ENCODE peak calls at places on chromosomes 2 and 18, in eight cellular contexts. T is AG09309; X is H7; B is left ventricle myocardium inferior; F is CD4-positive, CD25-positive, alpha-beta regulatory T cell; K is astrocyte of the spinal cord; J is mammary epithelial cell; Z is BE2C. O is an unnamed sample.
A peak's percentile ranks its signal among the peaks of the same experiment; 100 is the strongest.

GRCh38 chr2:112623913-112624777 is 21.6 kb upstream of the SLC20A1 start:
- DNase-seq in T (peak; percentile 43), X (no peak), B (peak; percentile 29), F (peak; percentile 35), K (peak; percentile 75), J (peak; percentile 99), Z (no peak), O (no peak)

GRCh38 chr2:99545066-99545465 is 55.2 kb upstream of the REV1 start:
- DNase-seq in T (no peak), X (no peak), B (no peak), F (no peak), K (peak; percentile 27), J (no peak), Z (no peak), O (no peak)

GRCh38 chr2:227477291-227477690 is 5.3 kb downstream of the AGFG1 start:
- DNase-seq in T (no peak), X (no peak), B (no peak), F (no peak), K (no peak), J (no peak), Z (no peak), O (no peak)

GRCh38 chr2:106020821-106021316 is 173.2 kb downstream of the UXS1 start:
- DNase-seq in T (no peak), X (no peak), B (peak; percentile 22), F (no peak), K (peak; percentile 27), J (no peak), Z (no peak), O (no peak)

GRCh38 chr2:109702250-109702985 is 88.3 kb downstream of the SOWAHC start:
- DNase-seq in T (peak; percentile 56), X (no peak), B (no peak), F (no peak), K (peak; percentile 58), J (peak; percentile 96), Z (no peak), O (no peak)

GRCh38 chr18:30280861-30281470 is 761.6 kb downstream of the DSC3 start:
- DNase-seq in T (peak; percentile 29), X (no peak), B (no peak), F (no peak), K (peak; percentile 69), J (peak; percentile 53), Z (peak; percentile 15), O (no peak)

GRCh38 chr2:5725794-5726463 is 33.7 kb downstream of the SOX11 start:
- DNase-seq in T (no peak), X (peak; percentile 85), B (no peak), F (no peak), K (peak; percentile 55), J (no peak), Z (no peak), O (no peak)

GRCh38 chr2:120704696-120705095 is 31.0 kb upstream of the GLI2 start:
- DNase-seq in T (no peak), X (peak; percentile 43), B (no peak), F (no peak), K (no peak), J (no peak), Z (no peak), O (no peak)

GRCh38 chr18:73756256-73757091 is 391.2 kb downstream of the FBXO15 start:
- DNase-seq in T (no peak), X (no peak), B (no peak), F (no peak), K (peak; percentile 68), J (no peak), Z (no peak), O (no peak)

GRCh38 chr2:3464401-3465005 is 54.8 kb downstream of the ADI1 start:
- DNase-seq in T (no peak), X (no peak), B (no peak), F (no peak), K (no peak), J (no peak), Z (peak; percentile 5), O (no peak)

GRCh38 chr18:12478269-12479057 is 70.7 kb downstream of the PRELID3A start:
- DNase-seq in T (no peak), X (no peak), B (no peak), F (no peak), K (no peak), J (no peak), Z (peak; percentile 6), O (no peak)

GRCh38 chr2:68318686-68319396 is 908 bp downstream of the CNRIP1 start:
- DNase-seq in T (no peak), X (peak; percentile 53), B (peak; percentile 38), F (no peak), K (peak; percentile 10), J (peak; percentile 3), Z (peak; percentile 14), O (no peak)

GRCh38 chr2:128433911-128434550 is 115.4 kb upstream of the HS6ST1 start:
- DNase-seq in T (no peak), X (no peak), B (no peak), F (no peak), K (no peak), J (no peak), Z (no peak), O (no peak)

GRCh38 chr2:43309935-43310334 is 83.5 kb upstream of the ZFP36L2 start:
- DNase-seq in T (no peak), X (no peak), B (no peak), F (no peak), K (no peak), J (no peak), Z (no peak), O (no peak)

GRCh38 chr2:37201766-37202165 is 5.5 kb downstream of the CEBPZOS start:
- DNase-seq in T (no peak), X (no peak), B (no peak), F (no peak), K (peak; percentile 24), J (no peak), Z (no peak), O (no peak)

GRCh38 chr2:96508521-96509113 is 3.5 kb upstream of the NEURL3 start:
- DNase-seq in T (no peak), X (peak; percentile 50), B (no peak), F (no peak), K (no peak), J (no peak), Z (no peak), O (no peak)
- H3K4me3 ChIP-seq in T (no peak overlapping the region), X (no peak overlapping the region), B (peak overlapping the region; percentile 62), F (no peak overlapping the region), K (no peak overlapping the region), J (no peak overlapping the region), Z (no peak overlapping the region), O (no peak overlapping the region)

GRCh38 chr2:104876606-104877005 is 22.7 kb downstream of the POU3F3 start:
- DNase-seq in T (no peak), X (no peak), B (no peak), F (no peak), K (no peak), J (no peak), Z (no peak), O (no peak)

GRCh38 chr2:104872866-104873688 is 19.2 kb downstream of the POU3F3 start:
- DNase-seq in T (peak; percentile 16), X (peak; percentile 93), B (peak; percentile 29), F (no peak), K (peak; percentile 74), J (peak; percentile 46), Z (peak; percentile 55), O (no peak)

GRCh38 chr2:104873689-104874054 is 19.8 kb downstream of the POU3F3 start:
- DNase-seq in T (no peak), X (no peak), B (no peak), F (no peak), K (no peak), J (no peak), Z (no peak), O (no peak)

GRCh38 chr2:104872034-104872865 is 18.3 kb downstream of the POU3F3 start:
- DNase-seq in T (no peak), X (peak; percentile 95), B (no peak), F (no peak), K (peak; percentile 41), J (no peak), Z (no peak), O (no peak)

GRCh38 chr2:104874230-104874629 is 20.3 kb downstream of the POU3F3 start:
- DNase-seq in T (no peak), X (no peak), B (no peak), F (no peak), K (no peak), J (no peak), Z (no peak), O (no peak)
- H3K4me3 ChIP-seq in T (no peak overlapping the region), X (no peak overlapping the region), B (no peak overlapping the region), F (no peak overlapping the region), K (no peak overlapping the region), J (no peak overlapping the region), Z (no peak overlapping the region), O (no peak overlapping the region)

GRCh38 chr2:118310016-118310877 is 222.0 kb downstream of the INSIG2 start:
- DNase-seq in T (no peak), X (peak; percentile 72), B (no peak), F (peak; percentile 80), K (peak; percentile 62), J (no peak), Z (no peak), O (no peak)

GRCh38 chr2:118307864-118308263 is 219.6 kb downstream of the INSIG2 start:
- DNase-seq in T (no peak), X (no peak), B (no peak), F (no peak), K (no peak), J (no peak), Z (no peak), O (no peak)

GRCh38 chr2:118312963-118313756 is 224.9 kb downstream of the INSIG2 start:
- DNase-seq in T (no peak), X (peak; percentile 16), B (no peak), F (no peak), K (no peak), J (no peak), Z (no peak), O (no peak)

GRCh38 chr2:118310878-118311442 is 222.7 kb downstream of the INSIG2 start:
- DNase-seq in T (no peak), X (peak; percentile 77), B (no peak), F (no peak), K (peak; percentile 2), J (no peak), Z (no peak), O (no peak)

GRCh38 chr2:118309201-118310015 is 221.1 kb downstream of the INSIG2 start:
- DNase-seq in T (no peak), X (peak; percentile 12), B (no peak), F (no peak), K (no peak), J (no peak), Z (no peak), O (no peak)
- H3K4me3 ChIP-seq in T (peak overlapping the region; percentile 56), X (peak overlapping the region; percentile 60), B (peak overlapping the region; percentile 67), F (peak overlapping the region; percentile 86), K (peak overlapping the region; percentile 49), J (peak overlapping the region; percentile 16), Z (peak overlapping the region; percentile 48), O (peak overlapping the region; percentile 53)

GRCh38 chr2:222304737-222305509 is 6.1 kb upstream of the PAX3 start:
- DNase-seq in T (no peak), X (peak; percentile 77), B (no peak), F (no peak), K (peak; percentile 53), J (no peak), Z (no peak), O (no peak)

GRCh38 chr2:222307138-222307756 is 8.4 kb upstream of the PAX3 start:
- DNase-seq in T (no peak), X (peak; percentile 78), B (no peak), F (no peak), K (no peak), J (no peak), Z (no peak), O (no peak)

GRCh38 chr2:222307978-222308479 is 9.2 kb upstream of the PAX3 start:
- DNase-seq in T (no peak), X (peak; percentile 51), B (no peak), F (no peak), K (no peak), J (no peak), Z (no peak), O (no peak)

GRCh38 chr2:222305510-222306392 is 7.0 kb upstream of the PAX3 start:
- DNase-seq in T (no peak), X (peak; percentile 81), B (no peak), F (no peak), K (peak; percentile 41), J (no peak), Z (no peak), O (no peak)

GRCh38 chr2:222306393-222307137 is 7.8 kb upstream of the PAX3 start:
- DNase-seq in T (no peak), X (peak; percentile 61), B (no peak), F (no peak), K (no peak), J (no peak), Z (no peak), O (no peak)
- H3K4me3 ChIP-seq in T (peak overlapping the region; percentile 47), X (no peak overlapping the region), B (peak overlapping the region; percentile 66), F (peak overlapping the region; percentile 26), K (peak overlapping the region; percentile 45), J (no peak overlapping the region), Z (peak overlapping the region; percentile 55), O (peak overlapping the region; percentile 56)

O was measured in AG04449.